ENCODE peak calls at places on chromosome 7, in eight cellular contexts. One of them, this sample, is unnamed.

GRCh38 chr7:104784678-104785077 is 229.3 kb upstream of the KMT2E start:
- DNase-seq in HepG2: no peak
- DNase-seq in A549: no peak
- DNase-seq in HCT116: no peak
- DNase-seq in GM12878: no peak
- DNase-seq in K562: no peak
- DNase-seq in SK-N-SH: no peak
- DNase-seq in H1: no peak
- DNase-seq in this sample: no peak

GRCh38 chr7:51065766-51066165 is 250.8 kb downstream of the COBL start:
- DNase-seq in HepG2: no peak
- DNase-seq in A549: no peak
- DNase-seq in HCT116: no peak
- DNase-seq in GM12878: no peak
- DNase-seq in K562: no peak
- DNase-seq in SK-N-SH: no peak
- DNase-seq in H1: no peak
- DNase-seq in this sample: no peak

GRCh38 chr7:26937306-26937705 is 72.9 kb upstream of the SKAP2 start:
- DNase-seq in HepG2: no peak
- DNase-seq in A549: no peak
- DNase-seq in HCT116: no peak
- DNase-seq in GM12878: no peak
- DNase-seq in K562: no peak
- DNase-seq in SK-N-SH: no peak
- DNase-seq in H1: no peak
- DNase-seq in this sample: no peak

GRCh38 chr7:80288175-80289122 is 153.8 kb downstream of the GNAI1 start:
- DNase-seq in HepG2: peak; percentile 15
- DNase-seq in A549: no peak
- DNase-seq in HCT116: no peak
- DNase-seq in GM12878: no peak
- DNase-seq in K562: no peak
- DNase-seq in SK-N-SH: no peak
- DNase-seq in H1: no peak
- DNase-seq in this sample: peak; percentile 47

GRCh38 chr7:7916064-7916463 is 52.5 kb upstream of the GLCCI1 start:
- DNase-seq in HepG2: no peak
- DNase-seq in A549: no peak
- DNase-seq in HCT116: no peak
- DNase-seq in GM12878: no peak
- DNase-seq in K562: no peak
- DNase-seq in SK-N-SH: no peak
- DNase-seq in H1: no peak
- DNase-seq in this sample: no peak

GRCh38 chr7:82722946-82723345 is 279.4 kb upstream of the CACNA2D1 start:
- DNase-seq in HepG2: no peak
- DNase-seq in A549: no peak
- DNase-seq in HCT116: no peak
- DNase-seq in GM12878: no peak
- DNase-seq in K562: no peak
- DNase-seq in SK-N-SH: no peak
- DNase-seq in H1: no peak
- DNase-seq in this sample: no peak

GRCh38 chr7:151719031-151719894 is 157.7 kb downstream of the PRKAG2 start:
- DNase-seq in HepG2: no peak
- DNase-seq in A549: no peak
- DNase-seq in HCT116: no peak
- DNase-seq in GM12878: no peak
- DNase-seq in K562: no peak
- DNase-seq in SK-N-SH: peak; percentile 36
- DNase-seq in H1: no peak
- DNase-seq in this sample: no peak

GRCh38 chr7:137544450-137545058 is 201.0 kb upstream of the PTN start:
- DNase-seq in HepG2: no peak
- DNase-seq in A549: no peak
- DNase-seq in HCT116: no peak
- DNase-seq in GM12878: no peak
- DNase-seq in K562: no peak
- DNase-seq in SK-N-SH: peak; percentile 34
- DNase-seq in H1: no peak
- DNase-seq in this sample: no peak

GRCh38 chr7:108211382-108212201 is 81.4 kb upstream of the LAMB4 start:
- DNase-seq in HepG2: peak; percentile 42
- DNase-seq in A549: peak; percentile 55
- DNase-seq in HCT116: peak; percentile 39
- DNase-seq in GM12878: peak; percentile 80
- DNase-seq in K562: peak; percentile 69
- DNase-seq in SK-N-SH: no peak
- DNase-seq in H1: no peak
- DNase-seq in this sample: peak; percentile 44

GRCh38 chr7:26658080-26658697 is 206.2 kb downstream of the SKAP2 start:
- DNase-seq in HepG2: no peak
- DNase-seq in A549: no peak
- DNase-seq in HCT116: no peak
- DNase-seq in GM12878: no peak
- DNase-seq in K562: no peak
- DNase-seq in SK-N-SH: no peak
- DNase-seq in H1: no peak
- DNase-seq in this sample: no peak

GRCh38 chr7:12199363-12199762 is 11.7 kb upstream of the TMEM106B start:
- DNase-seq in HepG2: peak; percentile 88
- DNase-seq in A549: peak; percentile 13
- DNase-seq in HCT116: no peak
- DNase-seq in GM12878: no peak
- DNase-seq in K562: no peak
- DNase-seq in SK-N-SH: no peak
- DNase-seq in H1: no peak
- DNase-seq in this sample: no peak

GRCh38 chr7:139249179-139249822 is 18.3 kb downstream of the UBN2 start:
- DNase-seq in HepG2: no peak
- DNase-seq in A549: no peak
- DNase-seq in HCT116: no peak
- DNase-seq in GM12878: no peak
- DNase-seq in K562: no peak
- DNase-seq in SK-N-SH: no peak
- DNase-seq in H1: no peak
- DNase-seq in this sample: no peak

GRCh38 chr7:152891837-152892236 is 132.3 kb downstream of the ACTR3B start:
- DNase-seq in HepG2: no peak
- DNase-seq in A549: no peak
- DNase-seq in HCT116: no peak
- DNase-seq in GM12878: no peak
- DNase-seq in K562: no peak
- DNase-seq in SK-N-SH: no peak
- DNase-seq in H1: no peak
- DNase-seq in this sample: no peak

GRCh38 chr7:44291066-44291732 is 34.2 kb downstream of the CAMK2B start:
- DNase-seq in HepG2: no peak
- DNase-seq in A549: no peak
- DNase-seq in HCT116: no peak
- DNase-seq in GM12878: no peak
- DNase-seq in K562: peak; percentile 56
- DNase-seq in SK-N-SH: peak; percentile 39
- DNase-seq in H1: peak; percentile 29
- DNase-seq in this sample: peak; percentile 0

GRCh38 chr7:128911441-128912031 is 1.0 kb upstream of the KCP start:
- DNase-seq in HepG2: no peak
- DNase-seq in A549: no peak
- DNase-seq in HCT116: no peak
- DNase-seq in GM12878: no peak
- DNase-seq in K562: no peak
- DNase-seq in SK-N-SH: peak; percentile 45
- DNase-seq in H1: peak; percentile 67
- DNase-seq in this sample: peak; percentile 45

GRCh38 chr7:127239814-127240213 is 12.9 kb downstream of the GRM8 start:
- DNase-seq in HepG2: no peak
- DNase-seq in A549: no peak
- DNase-seq in HCT116: no peak
- DNase-seq in GM12878: no peak
- DNase-seq in K562: peak; percentile 48
- DNase-seq in SK-N-SH: no peak
- DNase-seq in H1: peak; percentile 53
- DNase-seq in this sample: peak; percentile 50

GRCh38 chr7:38179719-38180333 is 1.8 kb downstream of the STARD3NL start:
- DNase-seq in HepG2: no peak
- DNase-seq in A549: no peak
- DNase-seq in HCT116: no peak
- DNase-seq in GM12878: no peak
- DNase-seq in K562: peak; percentile 43
- DNase-seq in SK-N-SH: no peak
- DNase-seq in H1: no peak
- DNase-seq in this sample: no peak

GRCh38 chr7:637826-638225 is 88.7 kb upstream of the DNAAF5 start:
- DNase-seq in HepG2: no peak
- DNase-seq in A549: no peak
- DNase-seq in HCT116: no peak
- DNase-seq in GM12878: no peak
- DNase-seq in K562: no peak
- DNase-seq in SK-N-SH: no peak
- DNase-seq in H1: no peak
- DNase-seq in this sample: no peak

GRCh38 chr7:66224171-66224773 is 19.1 kb downstream of the TPST1 start:
- DNase-seq in HepG2: no peak
- DNase-seq in A549: no peak
- DNase-seq in HCT116: no peak
- DNase-seq in GM12878: no peak
- DNase-seq in K562: no peak
- DNase-seq in SK-N-SH: no peak
- DNase-seq in H1: peak; percentile 7
- DNase-seq in this sample: no peak

DNA sequence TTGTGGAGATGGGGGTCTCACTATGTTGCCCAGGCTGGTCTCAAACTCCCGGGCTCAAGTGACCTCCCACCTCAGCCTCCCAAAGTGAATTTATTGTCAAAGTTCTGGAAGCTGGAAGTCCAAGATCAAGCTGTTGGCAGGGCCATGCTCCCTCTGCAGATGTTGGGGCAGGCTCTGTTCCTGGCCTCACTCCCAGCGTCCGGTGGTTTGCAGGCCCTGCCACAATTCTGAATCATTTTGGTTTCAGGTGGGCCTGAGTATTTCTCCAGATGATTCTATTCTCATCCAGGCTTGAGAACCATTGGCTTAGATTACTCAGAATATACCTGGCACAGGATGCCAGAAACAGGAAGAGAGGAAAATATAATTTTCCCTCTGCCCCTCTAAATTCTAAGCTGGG is 737.4 kb downstream of the TNS3 start:
- DNase-seq in HepG2: no peak
- DNase-seq in A549: no peak
- DNase-seq in HCT116: no peak
- DNase-seq in GM12878: no peak
- DNase-seq in K562: no peak
- DNase-seq in SK-N-SH: no peak
- DNase-seq in H1: no peak
- DNase-seq in this sample: no peak
- TF ChIP-seq MAX in HepG2: no peak
- TF ChIP-seq MAX in A549: no peak
- TF ChIP-seq MAX in HCT116: no peak
- TF ChIP-seq MAX in GM12878: no peak
- TF ChIP-seq MAX in K562: no peak
- TF ChIP-seq MAX in SK-N-SH: no peak
- TF ChIP-seq MAX in H1: no peak
- TF ChIP-seq MAX in this sample: no peak

GRCh38 chr7:76515999-76516443 is 5.7 kb downstream of the UPK3B start:
- DNase-seq in HepG2: peak; percentile 47
- DNase-seq in A549: no peak
- DNase-seq in HCT116: no peak
- DNase-seq in GM12878: no peak
- DNase-seq in K562: peak; percentile 84
- DNase-seq in SK-N-SH: peak; percentile 85
- DNase-seq in H1: no peak
- DNase-seq in this sample: peak; percentile 91
- TF ChIP-seq CTCF in HepG2: peak; percentile 99
- TF ChIP-seq CTCF in A549: peak; percentile 49
- TF ChIP-seq CTCF in HCT116: no peak
- TF ChIP-seq CTCF in GM12878: peak; percentile 96
- TF ChIP-seq CTCF in K562: peak; percentile 97
- TF ChIP-seq CTCF in SK-N-SH: peak; percentile 59
- TF ChIP-seq CTCF in H1: no peak
- TF ChIP-seq CTCF in this sample: peak; percentile 84

DNA sequence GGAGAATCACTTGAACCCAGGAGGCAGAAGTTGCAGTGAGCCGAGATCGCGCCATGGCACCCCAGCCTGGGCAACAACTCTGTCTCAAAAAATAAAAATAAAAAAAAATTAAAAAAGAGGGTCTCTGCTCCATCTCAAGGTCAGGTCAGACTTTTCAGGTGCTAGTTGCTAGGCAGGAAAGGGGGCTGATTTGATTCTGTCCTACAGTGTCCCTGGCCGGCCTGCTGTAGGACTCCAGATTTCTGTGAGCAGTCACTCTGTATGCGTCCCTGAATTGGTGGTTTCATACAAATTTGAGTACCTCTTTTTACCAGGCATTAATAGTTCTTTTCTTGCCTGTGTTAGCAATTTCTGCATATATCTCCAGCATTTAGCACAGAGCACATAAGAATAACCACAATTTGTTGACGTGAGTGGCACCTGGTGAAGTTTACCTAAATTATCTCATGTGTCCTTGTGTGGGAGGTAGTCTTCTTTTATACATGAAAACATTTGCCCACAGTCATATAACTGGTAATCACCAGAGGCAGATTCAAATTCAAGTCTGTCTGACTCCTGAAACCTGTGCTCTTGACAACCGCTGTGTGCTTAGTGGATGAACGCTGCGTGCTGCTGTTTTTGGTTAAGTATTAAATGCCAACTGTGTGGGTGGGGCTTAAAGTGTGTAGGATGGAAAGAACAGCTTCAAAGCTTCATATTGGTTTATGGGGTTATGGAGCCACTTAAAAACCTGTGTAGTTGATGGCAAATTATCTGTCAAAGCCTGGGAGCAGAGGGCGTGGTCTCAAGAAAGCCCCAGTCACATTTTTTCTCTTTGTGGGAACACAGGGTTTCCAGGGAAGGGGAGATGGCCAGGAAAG is 3.2 kb upstream of the ZNF775 start:
- DNase-seq in HepG2: no peak
- DNase-seq in A549: no peak
- DNase-seq in HCT116: no peak
- DNase-seq in GM12878: no peak
- DNase-seq in K562: no peak
- DNase-seq in SK-N-SH: no peak
- DNase-seq in H1: no peak
- DNase-seq in this sample: peak; percentile 4
- TF ChIP-seq MAX in HepG2: no peak
- TF ChIP-seq MAX in A549: no peak
- TF ChIP-seq MAX in HCT116: no peak
- TF ChIP-seq MAX in GM12878: no peak
- TF ChIP-seq MAX in K562: no peak
- TF ChIP-seq MAX in SK-N-SH: no peak
- TF ChIP-seq MAX in H1: no peak
- TF ChIP-seq MAX in this sample: no peak

GRCh38 chr7:2558620-2559282 is at the start of gene IQCE:
- DNase-seq in HepG2: peak; percentile 81
- DNase-seq in A549: peak; percentile 77
- DNase-seq in HCT116: peak; percentile 73
- DNase-seq in GM12878: peak; percentile 33
- DNase-seq in K562: peak; percentile 92
- DNase-seq in SK-N-SH: peak; percentile 99
- DNase-seq in H1: peak; percentile 98
- DNase-seq in this sample: peak; percentile 98
- TF ChIP-seq CTCF in HepG2: no peak
- TF ChIP-seq CTCF in A549: no peak
- TF ChIP-seq CTCF in HCT116: no peak
- TF ChIP-seq CTCF in GM12878: no peak
- TF ChIP-seq CTCF in K562: no peak
- TF ChIP-seq CTCF in SK-N-SH: no peak
- TF ChIP-seq CTCF in H1: no peak
- TF ChIP-seq CTCF in this sample: no peak

This sample was measured in WTC11.